ENCODE peak calls at places on chromosomes 2 and 18, in four cellular contexts. J is EH, R is GM12865, H is kidney epithelial cell. G is an unnamed sample.

GRCh38 chr18:43590182-43590903 is 313.1 kb upstream of the SYT4 start:
- DNase-seq in H (no peak), J (no peak), R (no peak), G (no peak)

GRCh38 chr2:170076189-170076588 is 101.8 kb upstream of the MYO3B start:
- DNase-seq in H (no peak), J (no peak), R (peak), G (no peak)

GRCh38 chr2:147740211-147740927 is 104.5 kb upstream of the ACVR2A start:
- DNase-seq in J (no peak), R (no peak), H (no peak), G (no peak)

GRCh38 chr2:28640263-28640907 is 111.2 kb upstream of the PPP1CB start:
- DNase-seq in J (no peak), H (no peak), R (no peak), G (no peak)

GRCh38 chr2:208384637-208385036 is 22.0 kb upstream of the PTH2R start:
- DNase-seq in J (no peak), H (no peak), R (no peak), G (no peak)

GRCh38 chr2:127680706-127681287 is 5.5 kb upstream of the LIMS2 start:
- DNase-seq in R (no peak), J (no peak), H (no peak), G (no peak)

GRCh38 chr2:24122356-24123211 is 550 bp downstream of the PFN4 start:
- DNase-seq in J (no peak), R (peak), H (no peak), G (peak)

GRCh38 chr2:43345391-43345813 is 119.0 kb upstream of the ZFP36L2 start:
- DNase-seq in J (no peak), H (no peak), R (no peak), G (peak)

GRCh38 chr18:11512096-11513030 is 97.0 kb upstream of the SLC35G4 start:
- DNase-seq in J (peak), H (no peak), R (peak), G (peak)

GRCh38 chr2:8254791-8255447 is 426.9 kb upstream of the ID2 start:
- DNase-seq in H (no peak), R (no peak), J (no peak), G (no peak)

GRCh38 chr2:74833418-74834233 is at the start of gene HK2:
- DNase-seq in H (no peak), R (peak), J (peak), G (peak)

GRCh38 chr2:209236369-209236768 is 187.5 kb upstream of the MAP2 start:
- DNase-seq in J (no peak), H (no peak), R (no peak), G (no peak)

GRCh38 chr2:224162122-224162521 is 123.0 kb upstream of the SERPINE2 start:
- DNase-seq in H (no peak), J (peak), R (no peak), G (peak)

GRCh38 chr2:35428548-35428947 is 927.0 kb upstream of the CRIM1 start:
- DNase-seq in R (peak), J (peak), H (no peak), G (peak)

GRCh38 chr2:237744613-237745249 is 53.8 kb upstream of the RBM44 start:
- DNase-seq in J (peak), R (peak), H (no peak), G (peak)

GRCh38 chr2:128605931-128606330 is 287.3 kb upstream of the HS6ST1 start:
- DNase-seq in J (no peak), R (no peak), H (no peak), G (no peak)

GRCh38 chr2:111946294-111947114 is 48.1 kb downstream of the MERTK start:
- DNase-seq in J (peak), R (no peak), H (peak), G (peak)

GRCh38 chr2:146807568-146808168 is 1037.2 kb upstream of the ACVR2A start:
- DNase-seq in R (no peak), H (no peak), J (no peak), G (no peak)